ENCODE peak calls at places on chromosomes 7 and 10, in four cellular contexts. Y, D, C and X are unnamed samples.
A peak's percentile ranks its signal among the peaks of the same experiment; 100 is the strongest.

GRCh38 chr10:117226813-117227451 is 14.0 kb upstream of the SLC18A2 start:
- DNase-seq in D (peak; percentile 71), Y (no peak), C (peak; percentile 40), X (no peak)

GRCh38 chr7:36084485-36085091 is 68.5 kb upstream of the EEPD1 start:
- DNase-seq in Y (no peak), D (peak; percentile 78), C (no peak), X (peak; percentile 84)

GRCh38 chr10:103168436-103168835 is 24.6 kb downstream of the NT5C2 start:
- DNase-seq in C (no peak), Y (no peak), D (no peak), X (no peak)

GRCh38 chr7:5093948-5094347 is 48.3 kb downstream of the RBAK start:
- DNase-seq in D (no peak), C (no peak), Y (no peak), X (no peak)

GRCh38 chr7:28988818-28989595 is 30.9 kb upstream of the TRIL start:
- DNase-seq in C (no peak), D (no peak), Y (no peak), X (no peak)

GRCh38 chr10:15401382-15401781 is 30.3 kb upstream of the FAM171A1 start:
- DNase-seq in Y (no peak), D (no peak), C (no peak), X (no peak)

GRCh38 chr7:22979861-22980260 is 34.1 kb downstream of the HYCC1 start:
- DNase-seq in Y (no peak), C (no peak), D (no peak), X (no peak)

GRCh38 chr7:70612811-70613210 is 519.1 kb upstream of the GALNT17 start:
- DNase-seq in C (no peak), Y (no peak), D (no peak), X (no peak)

GRCh38 chr7:154372106-154372505 is 319.9 kb downstream of the DPP6 start:
- DNase-seq in Y (no peak), C (no peak), D (no peak), X (no peak)

GRCh38 chr7:155339474-155339873 is 41.8 kb downstream of the INSIG1 start:
- DNase-seq in C (no peak), Y (no peak), D (no peak), X (no peak)

GRCh38 chr10:115092555-115093285 is 445 bp upstream of the ATRNL1 start:
- DNase-seq in D (peak; percentile 28), C (peak; percentile 59), Y (peak; percentile 25), X (peak; percentile 51)

GRCh38 chr7:28748346-28748745 is 209.8 kb downstream of the TRIL start:
- DNase-seq in Y (no peak), D (no peak), C (no peak), X (no peak)

GRCh38 chr7:107854989-107855388 is 36.0 kb upstream of the DLD start:
- DNase-seq in Y (no peak), D (no peak), C (no peak), X (no peak)

GRCh38 chr7:108294595-108294994 is 161.6 kb downstream of the NRCAM start:
- DNase-seq in C (peak; percentile 64), D (no peak), Y (no peak), X (no peak)

GRCh38 chr10:86958831-86959736 is 685 bp downstream of the SNCG start:
- DNase-seq in D (no peak), Y (no peak), C (no peak), X (no peak)

GRCh38 chr10:44416021-44416758 is 31.3 kb upstream of the CXCL12 start:
- DNase-seq in Y (no peak), D (no peak), C (no peak), X (no peak)

GRCh38 chr7:15397921-15398560 is 163.8 kb downstream of the AGMO start:
- DNase-seq in C (no peak), Y (no peak), D (no peak), X (no peak)

GRCh38 chr7:158613481-158613880 is 25.9 kb upstream of the PTPRN2 start:
- DNase-seq in C (peak; percentile 58), Y (no peak), D (no peak), X (no peak)

GRCh38 chr7:80841566-80842478 is 77.0 kb downstream of the SEMA3C start:
- DNase-seq in C (no peak), Y (no peak), D (no peak), X (no peak)